ENCODE peak calls at places on chromosomes 3 and 15, in four cellular contexts. H, A, N and Q are unnamed samples.

GRCh38 chr3:5296362-5296761 is 108.9 kb downstream of the EDEM1 start:
- DNase-seq in H (no peak), N (no peak), A (no peak), Q (no peak)

GRCh38 chr3:158845748-158846350 is 44.0 kb downstream of the MFSD1 start:
- DNase-seq in N (no peak), A (peak), H (no peak), Q (no peak)

GRCh38 chr15:101070502-101071273 is 151.5 kb downstream of the LRRK1 start:
- DNase-seq in N (no peak), H (no peak), A (peak), Q (no peak)

GRCh38 chr3:190229632-190230424 is 92.4 kb downstream of the CLDN1 start:
- DNase-seq in H (no peak), N (no peak), A (peak), Q (peak)

GRCh38 chr3:119636891-119637611 is 23.3 kb downstream of the POPDC2 start:
- DNase-seq in A (no peak), H (no peak), N (no peak), Q (no peak)

GRCh38 chr3:50246517-50246954 is 10.5 kb downstream of the GNAI2 start:
- DNase-seq in N (no peak), A (peak), H (no peak), Q (no peak)

GRCh38 chr3:73258057-73258456 is 196.6 kb downstream of the EBLN2 start:
- DNase-seq in N (no peak), A (no peak), H (no peak), Q (no peak)

GRCh38 chr3:108791473-108791872 is 31.1 kb upstream of the TRAT1 start:
- DNase-seq in H (no peak), N (no peak), A (no peak), Q (no peak)

GRCh38 chr3:61331937-61332590 is 80.8 kb upstream of the FHIT start:
- DNase-seq in N (no peak), H (no peak), A (no peak), Q (no peak)

GRCh38 chr3:158775801-158776399 is 26.0 kb upstream of the MFSD1 start:
- DNase-seq in H (no peak), N (no peak), A (peak), Q (no peak)

GRCh38 chr3:143001034-143001368 is 369 bp upstream of the U2SURP start:
- DNase-seq in N (no peak), A (no peak), H (no peak), Q (peak)

GRCh38 chr3:134328147-134328591 is 46.1 kb downstream of the AMOTL2 start:
- DNase-seq in N (no peak), A (peak), H (no peak), Q (no peak)

GRCh38 chr15:78987891-78988360 is 43.1 kb upstream of the CTSH start:
- DNase-seq in H (no peak), N (no peak), A (no peak), Q (no peak)

GRCh38 chr3:24591661-24592555 is 97.3 kb upstream of the THRB start:
- DNase-seq in N (no peak), H (no peak), A (peak), Q (no peak)

GRCh38 chr3:49500408-49501257 is 30.6 kb downstream of the DAG1 start:
- DNase-seq in H (no peak), A (peak), N (peak), Q (no peak)

GRCh38 chr3:149245738-149246451 is 24.3 kb upstream of the CP start:
- DNase-seq in H (peak), N (no peak), A (peak), Q (no peak)

GRCh38 chr15:90212221-90213079 is 11.3 kb downstream of the SEMA4B start:
- DNase-seq in H (no peak), A (no peak), N (no peak), Q (no peak)

GRCh38 chr15:41648097-41648496 is 12.1 kb upstream of the MGA start:
- DNase-seq in A (no peak), H (no peak), N (no peak), Q (no peak)

GRCh38 chr3:135706758-135707375 is 258.7 kb upstream of the PPP2R3A start:
- DNase-seq in N (no peak), H (no peak), A (no peak), Q (no peak)

GRCh38 chr15:78732634-78733033 is 78.6 kb downstream of the ADAMTS7 start:
- DNase-seq in A (no peak), N (no peak), H (no peak), Q (no peak)

GRCh38 chr3:88150771-88151170 is 1.0 kb downstream of the C3orf38 start:
- DNase-seq in H (no peak), N (no peak), A (no peak), Q (no peak)

GRCh38 chr15:31953573-31953972 is 76.7 kb upstream of the CHRNA7 start:
- DNase-seq in A (no peak), N (no peak), H (no peak), Q (no peak)

GRCh38 chr15:85854345-85855097 is 59.8 kb upstream of the KLHL25 start:
- DNase-seq in H (no peak), N (no peak), A (peak), Q (peak)

GRCh38 chr15:70341566-70341965 is 243.8 kb upstream of the TLE3 start:
- DNase-seq in A (no peak), N (no peak), H (no peak), Q (no peak)

GRCh38 chr3:103052236-103052830 is 617.5 kb downstream of the ZPLD1 start:
- DNase-seq in A (no peak), H (no peak), N (no peak), Q (no peak)

GRCh38 chr3:51992017-51992682 is 3.5 kb downstream of the RPL29 start:
- DNase-seq in H (no peak), A (no peak), N (no peak), Q (no peak)

GRCh38 chr15:35308802-35309201 is 223.7 kb upstream of the NANOGP8 start:
- DNase-seq in N (no peak), H (no peak), A (peak), Q (no peak)

GRCh38 chr3:14374444-14374883 is 27.9 kb upstream of the SLC6A6 start:
- DNase-seq in A (no peak), N (no peak), H (no peak), Q (no peak)

GRCh38 chr3:78794431-78794830 is 973.4 kb downstream of the ROBO1 start:
- DNase-seq in H (no peak), N (no peak), A (no peak), Q (no peak)

GRCh38 chr3:80701349-80701748 is 933.6 kb upstream of the ROBO1 start:
- DNase-seq in A (no peak), N (no peak), H (no peak), Q (no peak)

GRCh38 chr15:28140062-28140461 is 40.9 kb upstream of the OCA2 start:
- DNase-seq in H (no peak), A (no peak), N (no peak), Q (no peak)

GRCh38 chr3:95184038-95184437 is 1121.2 kb downstream of the NSUN3 start:
- DNase-seq in H (no peak), A (no peak), N (no peak), Q (no peak)

GRCh38 chr15:60721232-60721576 is 242.3 kb upstream of the ICE2 start:
- DNase-seq in H (no peak), N (no peak), A (no peak), Q (no peak)
- H3K4me3 ChIP-seq in H (peak), N (no peak), A (no peak), Q (no peak)

GRCh38 chr3:192915306-192915705 is 2.4 kb downstream of the MB21D2 start:
- DNase-seq in N (no peak), A (peak), H (no peak), Q (no peak)

GRCh38 chr3:192913540-192913939 is 4.1 kb downstream of the MB21D2 start:
- DNase-seq in H (no peak), A (no peak), N (no peak), Q (no peak)

GRCh38 chr3:192915724-192916123 is 1.9 kb downstream of the MB21D2 start:
- DNase-seq in A (no peak), H (no peak), N (no peak), Q (no peak)

GRCh38 chr3:192916455-192917257 is 1.0 kb downstream of the MB21D2 start:
- DNase-seq in N (no peak), A (peak), H (no peak), Q (no peak)

DNA sequence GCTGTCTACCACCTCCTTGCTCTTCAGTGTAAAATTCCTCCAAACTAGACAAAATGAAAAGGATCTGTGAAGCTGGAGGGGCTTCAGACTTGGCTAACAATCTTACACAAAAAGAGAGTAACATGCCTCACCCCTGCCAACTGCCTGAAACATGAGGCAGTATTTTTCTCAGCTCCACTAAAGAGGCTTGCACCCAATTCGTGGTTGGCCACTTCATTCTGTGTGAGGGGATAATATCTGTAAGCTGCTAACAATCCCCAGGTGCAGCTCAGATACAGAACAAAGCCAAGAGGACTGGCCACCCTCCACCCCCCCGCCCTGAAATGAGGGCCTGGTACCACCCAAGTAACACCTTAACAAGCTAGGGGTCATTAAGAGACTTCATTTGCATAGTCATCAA is 2.8 kb downstream of the MB21D2 start:
- DNase-seq in A (no peak), H (no peak), N (no peak), Q (no peak)
- H3K4me3 ChIP-seq in A (no peak), H (peak), N (no peak), Q (peak)

GRCh38 chr15:44368367-44368766 is 59.1 kb upstream of the CTDSPL2 start:
- DNase-seq in N (no peak), H (no peak), A (no peak), Q (no peak)
- H3K4me3 ChIP-seq in N (no peak), H (no peak), A (no peak), Q (no peak)

GRCh38 chr3:18033581-18033980 is 291.1 kb upstream of the TBC1D5 start:
- DNase-seq in H (no peak), A (no peak), N (no peak), Q (no peak)
- H3K4me3 ChIP-seq in H (no peak), A (no peak), N (no peak), Q (no peak)

GRCh38 chr3:36957072-36957471 is 12.2 kb upstream of the TRANK1 start:
- DNase-seq in H (no peak), A (no peak), N (no peak), Q (no peak)

GRCh38 chr3:36960502-36960901 is 15.6 kb upstream of the TRANK1 start:
- DNase-seq in N (no peak), H (no peak), A (no peak), Q (no peak)

GRCh38 chr3:36956155-36956554 is 11.3 kb upstream of the TRANK1 start:
- DNase-seq in H (no peak), N (no peak), A (no peak), Q (no peak)

GRCh38 chr3:36959821-36960220 is 15.0 kb upstream of the TRANK1 start:
- DNase-seq in N (no peak), A (no peak), H (no peak), Q (no peak)

GRCh38 chr3:36957862-36958686 is 13.2 kb upstream of the TRANK1 start:
- DNase-seq in A (peak), N (no peak), H (no peak), Q (no peak)
- H3K4me3 ChIP-seq in A (peak), N (no peak), H (no peak), Q (no peak)

GRCh38 chr15:56887782-56888127 is 30.7 kb upstream of the TCF12 start:
- DNase-seq in A (no peak), H (no peak), N (no peak), Q (no peak)
- H3K4me3 ChIP-seq in A (peak), H (peak), N (peak), Q (peak)